ENCODE peak calls at places on chromosomes 12 and 14, in nine cellular contexts. C, O, R, W, M, Z, A, K and U are unnamed samples.

GRCh38 chr12:120538281-120539156 is 4.4 kb downstream of the RNF10 start:
- DNase-seq in K (peak; percentile 80), O (peak; percentile 64), R (no peak), W (peak; percentile 72), C (peak; percentile 84), A (no peak), M (no peak), Z (peak; percentile 60), U (peak; percentile 59)

GRCh38 chr14:90607141-90607540 is 209.1 kb downstream of the TTC7B start:
- DNase-seq in A (no peak), Z (no peak), C (peak; percentile 60), R (no peak), M (no peak), O (no peak), W (no peak), K (no peak), U (peak; percentile 33)

GRCh38 chr12:127479256-127479655 is 787.7 kb upstream of the TMEM132C start:
- DNase-seq in A (no peak), Z (no peak), W (peak; percentile 27), K (no peak), O (no peak), M (no peak), R (no peak), C (no peak), U (no peak)

GRCh38 chr12:49893753-49894752 is 9.6 kb downstream of the FAIM2 start:
- DNase-seq in Z (peak; percentile 36), O (no peak), R (no peak), K (peak; percentile 36), W (peak; percentile 17), M (no peak), C (peak; percentile 26), A (peak; percentile 34), U (no peak)

GRCh38 chr12:116087399-116087798 is 190.1 kb downstream of the MED13L start:
- DNase-seq in M (no peak), Z (no peak), K (no peak), W (no peak), C (no peak), A (no peak), O (no peak), R (no peak), U (no peak)

GRCh38 chr14:59215353-59215752 is 26.9 kb downstream of the DAAM1 start:
- DNase-seq in M (no peak), O (peak; percentile 71), W (peak; percentile 69), A (no peak), Z (peak; percentile 86), R (no peak), C (peak; percentile 95), K (peak; percentile 84), U (peak; percentile 73)

GRCh38 chr12:94204647-94205247 is 56.4 kb downstream of the PLXNC1 start:
- DNase-seq in M (no peak), Z (no peak), A (no peak), R (no peak), W (no peak), O (no peak), C (no peak), K (no peak), U (no peak)

GRCh38 chr12:48991247-48992050 is 7.7 kb downstream of the DDN start:
- DNase-seq in R (no peak), K (no peak), Z (no peak), M (no peak), O (no peak), A (no peak), W (no peak), C (no peak), U (no peak)

GRCh38 chr12:79206871-79207270 is 342.3 kb downstream of the SYT1 start:
- DNase-seq in Z (no peak), M (no peak), A (no peak), C (no peak), W (no peak), K (no peak), R (no peak), O (no peak), U (no peak)

GRCh38 chr12:103546959-103547358 is 40.1 kb upstream of the STAB2 start:
- DNase-seq in M (no peak), A (no peak), W (no peak), Z (no peak), O (no peak), K (no peak), C (no peak), R (no peak), U (no peak)

GRCh38 chr12:98745578-98746391 is 100.7 kb downstream of the APAF1 start:
- DNase-seq in K (no peak), M (no peak), R (peak; percentile 26), C (no peak), O (no peak), A (no peak), Z (no peak), W (peak; percentile 53), U (no peak)

GRCh38 chr14:72788972-72789728 is 104.8 kb downstream of the DPF3 start:
- DNase-seq in C (no peak), W (no peak), A (no peak), M (no peak), K (no peak), Z (no peak), O (no peak), R (no peak), U (no peak)

DNA sequence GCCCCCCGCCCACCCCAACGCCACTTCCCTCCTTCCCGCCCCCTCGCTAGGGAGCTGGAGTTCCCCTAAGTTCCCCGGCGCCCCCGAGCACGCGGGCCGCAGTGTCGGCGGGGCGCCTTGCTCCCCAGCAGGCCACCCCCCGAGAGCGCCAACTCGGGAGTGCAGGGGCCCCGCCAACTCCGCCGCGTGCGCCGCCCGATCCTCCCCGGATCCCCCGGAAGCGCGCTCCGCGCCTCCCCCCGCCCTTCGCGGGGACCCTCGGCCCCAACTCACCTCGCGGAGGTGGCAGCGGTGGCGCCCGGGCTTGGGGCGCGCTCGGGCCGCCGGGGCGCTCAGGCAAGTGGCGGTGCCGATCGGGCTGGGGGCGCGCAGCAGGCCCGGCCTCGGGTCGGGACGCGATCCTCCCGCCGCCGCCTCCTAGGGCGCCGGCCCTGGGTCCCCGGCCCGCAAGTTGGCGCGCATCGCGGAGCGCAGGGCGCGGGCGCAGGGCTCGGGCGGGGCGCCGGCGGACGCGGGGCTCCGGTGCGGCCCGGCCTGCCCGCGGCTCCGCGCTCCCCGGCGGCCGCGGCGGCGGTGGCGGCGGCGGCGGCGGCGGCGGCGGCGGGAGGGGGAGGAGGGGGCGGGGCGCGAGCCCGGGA is at the start of gene NCOR2:
- DNase-seq in A (no peak), K (no peak), C (no peak), Z (no peak), R (peak; percentile 85), O (peak; percentile 65), M (no peak), W (peak; percentile 62), U (peak; percentile 53)
- H3K4me1 ChIP-seq in A (peaks cover 9% of the 10 kb centered on the region), K (no peaks in the 10 kb centered on the region), C (peaks cover 62% of the 10 kb centered on the region), Z (peaks cover 53% of the 10 kb centered on the region), R (peaks cover 38% of the 10 kb centered on the region), O (peaks cover 10% of the 10 kb centered on the region), M (peaks cover 42% of the 10 kb centered on the region), W (peaks cover 12% of the 10 kb centered on the region), U (peaks cover 60% of the 10 kb centered on the region)

DNA sequence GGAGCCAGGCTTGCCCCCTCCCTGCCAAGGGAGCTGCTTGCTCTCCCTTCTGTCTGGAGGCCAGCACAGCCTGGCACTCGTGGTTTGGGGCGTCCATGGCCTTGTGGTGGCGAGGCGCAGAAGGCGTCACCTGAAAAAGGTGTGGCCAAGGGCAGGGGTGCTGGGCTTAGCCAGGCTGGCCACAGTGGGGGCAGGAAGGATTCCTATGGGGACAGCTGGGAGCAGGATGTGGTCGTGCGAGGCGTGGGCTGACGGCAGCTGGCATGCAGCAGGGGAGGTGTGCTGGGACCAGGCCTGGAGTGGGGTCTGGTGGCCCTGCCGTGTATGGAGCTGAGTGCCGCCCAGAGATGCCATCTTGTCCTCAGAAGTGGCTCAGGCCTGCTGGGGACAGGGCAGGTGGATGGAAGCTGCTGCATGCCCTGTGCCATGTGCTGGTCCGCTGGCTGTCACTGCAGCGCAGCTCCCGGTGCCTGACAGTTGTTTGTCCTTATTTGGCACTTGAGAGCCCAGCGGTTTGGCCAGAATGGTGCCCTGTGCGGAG is 30.0 kb downstream of the SH2B3 start:
- DNase-seq in Z (no peak), O (no peak), K (no peak), R (no peak), W (no peak), C (no peak), A (peak; percentile 49), M (no peak), U (no peak)
- H3K27ac ChIP-seq in Z (peak overlapping the region; percentile 81), O (no peak overlapping the region), K (no peak overlapping the region), R (no peak overlapping the region), W (peak overlapping the region; percentile 69), C (peak overlapping the region; percentile 67), A (peak overlapping the region; percentile 89), M (peak overlapping the region; percentile 83), U (peak overlapping the region; percentile 90)

DNA sequence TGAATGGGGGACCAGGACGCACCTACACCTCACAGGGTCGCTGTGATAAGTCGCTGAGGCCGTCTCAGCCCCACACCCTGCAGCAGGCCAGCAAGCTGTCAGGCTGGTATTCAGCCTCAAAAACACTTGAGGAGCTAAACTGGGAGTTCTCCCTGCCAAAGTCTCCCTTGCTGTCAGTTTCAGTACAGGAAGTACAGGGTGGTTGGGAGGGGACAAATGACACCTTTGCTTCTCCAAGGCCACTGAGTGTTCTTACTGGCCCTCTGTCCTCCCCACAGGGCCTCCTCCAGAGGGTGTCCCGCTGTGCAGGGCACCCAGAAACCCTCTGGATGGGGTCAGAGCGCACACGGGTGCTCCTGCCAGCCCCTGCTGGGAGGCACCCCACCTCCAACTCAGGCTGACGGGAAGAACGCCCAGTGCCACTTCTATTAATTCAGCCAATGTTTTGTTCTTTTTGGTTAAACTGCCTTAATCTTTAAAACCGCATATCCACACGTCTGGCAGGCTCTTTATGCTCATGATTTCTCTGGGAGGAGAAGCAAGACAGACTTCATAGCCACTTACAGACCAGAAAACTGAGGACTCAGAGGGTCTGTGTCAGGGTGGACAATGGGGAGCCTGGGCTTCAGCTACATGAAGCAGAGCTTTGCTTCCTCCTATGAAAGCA is 75.9 kb downstream of the ITPK1 start:
- DNase-seq in A (no peak), W (no peak), Z (no peak), C (no peak), R (no peak), O (no peak), K (no peak), M (no peak), U (peak; percentile 48)
- H3K4me1 ChIP-seq in A (peaks cover 90% of the 10 kb centered on the region), W (peaks cover 56% of the 10 kb centered on the region), Z (peaks cover 76% of the 10 kb centered on the region), C (peaks cover 83% of the 10 kb centered on the region), R (peaks cover 48% of the 10 kb centered on the region), O (peaks cover 35% of the 10 kb centered on the region), K (peaks cover 6% of the 10 kb centered on the region), M (peaks cover 19% of the 10 kb centered on the region), U (peaks cover 16% of the 10 kb centered on the region)

GRCh38 chr12:66190519-66191406 is 1.7 kb downstream of the IRAK3 start:
- DNase-seq in O (no peak), C (no peak), K (no peak), W (peak; percentile 48), Z (no peak), A (no peak), R (no peak), M (no peak), U (no peak)

GRCh38 chr12:66187016-66187415 is 2.0 kb upstream of the IRAK3 start:
- DNase-seq in O (no peak), R (no peak), A (no peak), M (no peak), Z (no peak), K (no peak), W (no peak), C (no peak), U (no peak)

GRCh38 chr12:66189476-66189823 is 436 bp downstream of the IRAK3 start:
- DNase-seq in K (no peak), A (no peak), Z (no peak), C (no peak), R (no peak), W (peak; percentile 53), O (no peak), M (no peak), U (no peak)

GRCh38 chr12:66187822-66188221 is 1.2 kb upstream of the IRAK3 start:
- DNase-seq in O (no peak), M (no peak), R (no peak), C (no peak), W (no peak), Z (no peak), A (no peak), K (no peak), U (no peak)

GRCh38 chr12:66188584-66189475 is at the start of gene IRAK3:
- DNase-seq in Z (peak; percentile 96), M (peak; percentile 13), O (peak; percentile 44), A (no peak), C (peak; percentile 95), W (peak; percentile 82), R (peak; percentile 74), K (peak; percentile 90), U (peak; percentile 83)
- H3K27ac ChIP-seq in Z (peak within 1 kb of the TSS; percentile 95), M (peak within 1 kb of the TSS; percentile 94), O (no peak within 1 kb of the TSS), A (no peak within 1 kb of the TSS), C (peak within 1 kb of the TSS; percentile 72), W (peak within 1 kb of the TSS; percentile 46), R (no peak within 1 kb of the TSS), K (peak within 1 kb of the TSS; percentile 58), U (peak within 1 kb of the TSS; percentile 92)